ENCODE peak calls at places on chromosomes 13 and 19, in six cellular contexts. I is upper lobe of left lung, X is K562, T is HepG2, C is GM12878, S is A549. P is an unnamed sample. For H3K9me3, the result is how much of the 10 kb centered on the place peaks cover.

GRCh38 chr19:2338751-2339643 is 10.5 kb downstream of the SPPL2B start:
- ATAC-seq in I (no peak), X (no peak), T (no peak), C (no peak), S (no peak), P (no peak)

GRCh38 chr13:36131215-36131930 is at the start of gene DCLK1:
- ATAC-seq in I (peak), X (no peak), T (peak), C (no peak), S (peak), P (peak)

GRCh38 chr19:2061936-2062729 is 11.1 kb upstream of the MKNK2 start:
- ATAC-seq in I (peak), X (peak), T (peak), C (peak), S (no peak), P (no peak)

GRCh38 chr13:35475131-35475959 is 1.1 kb downstream of the MAB21L1 start:
- ATAC-seq in I (peak), X (no peak), T (peak), C (no peak), S (no peak), P (no peak)

GRCh38 chr13:76225815-76226489 is 589.8 kb downstream of the LMO7 start:
- ATAC-seq in I (peak), X (no peak), T (no peak), C (no peak), S (no peak), P (peak)

GRCh38 chr13:31160857-31161582 is 684 bp downstream of the HSPH1 start:
- ATAC-seq in I (peak), X (peak), T (peak), C (peak), S (peak), P (no peak)

GRCh38 chr19:16041571-16042386 is 34.5 kb upstream of the TPM4 start:
- ATAC-seq in I (peak), X (peak), T (peak), C (peak), S (peak), P (peak)

GRCh38 chr19:3073159-3073563 is 10.9 kb upstream of the TLE5 start:
- ATAC-seq in I (peak), X (peak), T (peak), C (no peak), S (peak), P (peak)

GRCh38 chr13:114100446-114101320 is 31.7 kb downstream of the RASA3 start:
- ATAC-seq in I (no peak), X (no peak), T (peak), C (peak), S (no peak), P (no peak)

GRCh38 chr19:14103310-14103709 is 12.8 kb upstream of the SAMD1 start:
- ATAC-seq in I (no peak), X (peak), T (peak), C (peak), S (peak), P (no peak)

DNA sequence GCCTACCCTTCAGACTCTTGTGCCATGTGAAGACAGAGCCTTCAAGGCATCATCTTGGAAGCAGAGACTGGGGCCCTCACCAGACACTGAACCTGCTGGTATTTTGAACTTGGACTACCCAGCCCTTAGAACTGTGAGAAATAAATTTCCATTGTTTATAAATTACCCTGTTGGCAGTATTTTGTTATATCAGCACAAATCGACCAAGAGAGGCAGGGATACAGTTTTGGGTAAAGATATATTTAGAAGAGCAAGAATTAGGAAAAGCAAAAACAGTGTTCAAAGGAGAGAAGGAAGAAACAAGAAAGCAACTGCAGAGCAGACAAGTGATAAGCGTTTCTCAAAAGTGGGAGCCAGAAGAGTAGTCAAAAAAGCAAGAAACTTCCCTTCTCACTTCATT is 600.8 kb downstream of the DCT start:
- ATAC-seq in I (no peak), X (no peak), T (no peak), C (no peak), S (no peak), P (no peak)
- H3K4me3 ChIP-seq in I (no peak), X (no peak), T (no peak), C (no peak), S (no peak), P (no peak)

GRCh38 chr13:58018865-58019264 is 387.3 kb downstream of the PCDH17 start:
- ATAC-seq in I (no peak), X (no peak), T (no peak), C (no peak), S (no peak), P (no peak)
- TF ChIP-seq EP300 in I (no peak), X (no peak), T (no peak), C (no peak), S (no peak), P (no peak)

GRCh38 chr13:23637813-23638212 is 67.6 kb downstream of the TNFRSF19 start:
- ATAC-seq in I (no peak), X (no peak), T (no peak), C (no peak), S (no peak), P (no peak)
- H3K9me3 ChIP-seq in I (under half), X (under half), T (under half), C (under half), S (under half), P (under half)

DNA sequence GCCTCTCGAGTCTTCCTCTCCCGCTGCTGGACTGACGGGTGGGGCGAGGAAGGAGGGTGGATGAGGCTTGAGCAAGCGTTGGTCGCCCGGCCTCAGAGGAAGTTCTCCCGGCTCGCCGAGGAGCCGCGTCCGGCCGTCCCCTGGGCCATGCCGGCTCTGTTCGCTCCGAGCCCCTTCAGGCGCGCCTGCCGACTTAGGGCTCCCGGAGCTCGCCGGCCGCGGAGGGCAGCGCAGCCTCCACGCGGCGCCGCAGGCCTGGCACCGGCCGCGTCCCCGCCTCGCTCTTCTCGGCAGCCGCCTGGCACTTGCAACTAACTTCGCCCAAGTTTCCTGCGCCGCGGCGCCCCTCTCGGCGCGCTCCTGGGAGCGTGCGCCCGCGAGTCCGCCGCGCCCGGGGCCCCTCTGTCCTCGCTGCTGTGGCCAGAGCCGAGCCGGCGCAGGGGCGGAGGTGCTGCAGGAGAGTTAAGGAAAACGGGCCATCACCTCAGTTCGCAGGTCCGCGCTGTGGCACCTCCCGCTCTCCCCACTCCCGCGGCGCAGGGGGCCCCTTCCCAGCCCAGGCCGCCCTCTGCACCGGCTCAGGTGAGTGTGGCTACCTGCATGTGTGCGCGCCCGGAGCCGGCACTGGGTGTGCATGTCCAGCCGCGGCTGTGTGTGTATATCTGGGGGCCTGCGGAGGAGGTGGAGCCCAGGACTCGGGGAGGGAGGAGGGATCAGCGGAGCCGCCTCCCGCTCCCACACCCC is 639 bp upstream of the SOX21 start:
- ATAC-seq in I (peak), X (peak), T (peak), C (peak), S (peak), P (peak)
- H3K4me3 ChIP-seq in I (peak), X (no peak), T (no peak), C (no peak), S (peak), P (no peak)

GRCh38 chr19:30428856-30429255 is 56.7 kb downstream of the ZNF536 start:
- ATAC-seq in I (no peak), X (no peak), T (no peak), C (no peak), S (no peak), P (no peak)

GRCh38 chr19:30423481-30423880 is 51.3 kb downstream of the ZNF536 start:
- ATAC-seq in I (no peak), X (no peak), T (no peak), C (no peak), S (no peak), P (no peak)

GRCh38 chr19:30426864-30427263 is 54.7 kb downstream of the ZNF536 start:
- ATAC-seq in I (no peak), X (no peak), T (no peak), C (no peak), S (no peak), P (no peak)

GRCh38 chr19:30428281-30428680 is 56.1 kb downstream of the ZNF536 start:
- ATAC-seq in I (no peak), X (no peak), T (no peak), C (no peak), S (no peak), P (no peak)

GRCh38 chr19:30425885-30426838 is 54.0 kb downstream of the ZNF536 start:
- ATAC-seq in I (no peak), X (no peak), T (no peak), C (no peak), S (no peak), P (no peak)
- TF ChIP-seq EP300 in I (no peak), X (no peak), T (no peak), C (no peak), S (no peak), P (no peak)

GRCh38 chr19:43902399-43902798 is 32.7 kb downstream of the ZNF45 start:
- ATAC-seq in I (no peak), X (no peak), T (no peak), C (no peak), S (no peak), P (no peak)
- H3K9me3 ChIP-seq in I (under half), X (under half), T (half or more), C (under half), S (half or more), P (half or more)

DNA sequence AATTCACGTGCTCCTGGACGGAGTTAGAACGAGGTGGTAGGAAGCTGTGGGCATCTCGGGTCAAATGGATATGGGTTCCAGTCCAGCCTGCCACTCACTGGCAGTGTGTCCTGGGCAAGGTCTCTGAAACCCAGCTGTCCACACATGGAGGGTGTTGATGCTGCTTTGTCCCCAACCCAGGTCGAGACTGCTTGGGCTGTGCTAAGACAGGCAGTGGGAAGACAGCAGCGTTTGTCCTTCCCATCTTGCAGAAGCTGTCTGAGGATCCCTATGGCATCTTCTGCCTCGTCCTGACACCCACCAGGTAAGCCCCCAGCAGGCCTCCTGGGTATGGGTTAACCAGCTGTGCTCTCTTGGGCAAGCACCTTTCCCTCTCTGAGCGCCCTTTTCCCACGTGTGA is 885 bp downstream of the DDX49 start:
- ATAC-seq in I (no peak), X (no peak), T (no peak), C (no peak), S (no peak), P (no peak)
- H3K4me3 ChIP-seq in I (peak), X (peak), T (peak), C (peak), S (peak), P (peak)

GRCh38 chr19:41439441-41440222 is at the start of gene DMAC2:
- ATAC-seq in I (peak), X (peak), T (peak), C (peak), S (peak), P (peak)
- TF ChIP-seq EP300 in I (no peak), X (peak), T (no peak), C (no peak), S (no peak), P (no peak)

GRCh38 chr13:100773923-100774641 is 99.5 kb upstream of the TMTC4 start:
- ATAC-seq in I (no peak), X (no peak), T (no peak), C (no peak), S (no peak), P (no peak)
- H3K9me3 ChIP-seq in I (under half), X (under half), T (under half), C (under half), S (under half), P (under half)

GRCh38 chr13:48185018-48185417 is 48.0 kb upstream of the ITM2B start:
- ATAC-seq in I (no peak), X (no peak), T (no peak), C (no peak), S (no peak), P (no peak)

GRCh38 chr13:48186722-48187121 is 46.3 kb upstream of the ITM2B start:
- ATAC-seq in I (no peak), X (no peak), T (no peak), C (no peak), S (no peak), P (no peak)

GRCh38 chr13:48181482-48182145 is 51.4 kb upstream of the ITM2B start:
- ATAC-seq in I (peak), X (no peak), T (no peak), C (no peak), S (no peak), P (no peak)

GRCh38 chr13:48188129-48188528 is 44.9 kb upstream of the ITM2B start:
- ATAC-seq in I (no peak), X (no peak), T (no peak), C (no peak), S (no peak), P (no peak)

GRCh38 chr13:48184260-48184659 is 48.7 kb upstream of the ITM2B start:
- ATAC-seq in I (no peak), X (no peak), T (no peak), C (peak), S (no peak), P (no peak)
- H3K4me3 ChIP-seq in I (no peak), X (no peak), T (no peak), C (no peak), S (no peak), P (no peak)

P was measured in gastroesophageal sphincter.